ENCODE peak calls at places on chromosome 15, in ten cellular contexts. X is stomach, N is HL-60, T is K562, U is transverse colon, Q is vagina, G is upper lobe of left lung, M is SK-N-SH, D is GM12892, S is esophagus muscularis mucosa. Z is an unnamed sample.

GRCh38 chr15:77069521-77070121 is 1.3 kb downstream of the TSPAN3 start:
- DNase-seq in U (peak; percentile 69), X (peak; percentile 47), N (no peak), T (peak; percentile 14), S (no peak), G (peak; percentile 73), D (no peak), Q (no peak), M (no peak), Z (no peak)

GRCh38 chr15:92091155-92091734 is 237.7 kb downstream of the SLCO3A1 start:
- DNase-seq in Q (no peak), S (no peak), D (no peak), M (peak; percentile 47), T (peak; percentile 64), N (peak; percentile 5), X (peak; percentile 68), U (peak; percentile 57), G (peak; percentile 43), Z (no peak)

GRCh38 chr15:50940506-50940905 is 32.0 kb downstream of the AP4E1 start:
- DNase-seq in S (no peak), X (no peak), D (no peak), N (no peak), U (no peak), T (peak; percentile 9), M (no peak), Q (no peak), G (no peak), Z (no peak)

GRCh38 chr15:56411122-56411749 is 46.0 kb downstream of the TEX9 start:
- DNase-seq in X (no peak), T (no peak), G (no peak), D (no peak), U (no peak), S (no peak), N (no peak), M (no peak), Q (no peak), Z (no peak)

GRCh38 chr15:96356494-96357455 is 26.3 kb downstream of the NR2F2 start:
- DNase-seq in U (peak; percentile 83), D (peak; percentile 64), Q (no peak), X (peak; percentile 90), M (peak; percentile 86), T (peak; percentile 93), G (peak; percentile 68), N (peak; percentile 90), S (no peak), Z (peak; percentile 77)

GRCh38 chr15:92810418-92811138 is 89.5 kb upstream of the CHD2 start:
- DNase-seq in G (peak; percentile 66), D (no peak), Q (no peak), M (no peak), X (no peak), S (no peak), N (peak; percentile 62), U (peak; percentile 76), T (peak; percentile 87), Z (no peak)

GRCh38 chr15:35723120-35723707 is 177.2 kb upstream of the DPH6 start:
- DNase-seq in M (no peak), N (no peak), S (no peak), T (no peak), G (no peak), U (no peak), Q (no peak), X (no peak), D (no peak), Z (no peak)

GRCh38 chr15:65970937-65971740 is 101.8 kb downstream of the RAB11A start:
- DNase-seq in D (no peak), T (peak; percentile 24), M (no peak), G (no peak), U (no peak), X (no peak), N (no peak), S (no peak), Q (no peak), Z (no peak)

GRCh38 chr15:95495033-95495541 is 835.4 kb upstream of the NR2F2 start:
- DNase-seq in U (no peak), X (peak; percentile 35), N (no peak), S (no peak), D (no peak), Q (no peak), M (no peak), G (no peak), T (no peak), Z (no peak)

GRCh38 chr15:73029003-73029527 is 23.2 kb upstream of the NEO1 start:
- DNase-seq in U (no peak), G (no peak), N (no peak), T (no peak), D (no peak), S (no peak), M (no peak), Q (peak; percentile 20), X (no peak), Z (no peak)

GRCh38 chr15:58758141-58758540 is 8.6 kb upstream of the ADAM10 start:
- DNase-seq in M (peak; percentile 24), U (no peak), X (no peak), S (no peak), Q (no peak), N (no peak), D (no peak), T (peak; percentile 36), G (no peak), Z (no peak)

GRCh38 chr15:51738553-51738952 is 1.1 kb upstream of the LYSMD2 start:
- DNase-seq in D (no peak), S (peak; percentile 53), U (no peak), Q (no peak), M (no peak), X (no peak), T (no peak), G (no peak), N (no peak), Z (no peak)

GRCh38 chr15:31338879-31339557 is 12.4 kb downstream of the KLF13 start:
- DNase-seq in U (no peak), M (peak; percentile 64), D (no peak), Q (no peak), G (peak; percentile 81), N (peak; percentile 59), T (peak; percentile 21), X (no peak), S (no peak), Z (no peak)

GRCh38 chr15:87354661-87355410 is 901.7 kb downstream of the NTRK3 start:
- DNase-seq in D (no peak), X (no peak), T (no peak), S (no peak), U (no peak), M (no peak), N (no peak), Q (no peak), G (no peak), Z (no peak)

GRCh38 chr15:92801412-92801773 is 98.7 kb upstream of the CHD2 start:
- DNase-seq in M (no peak), S (no peak), G (peak; percentile 23), U (peak; percentile 35), X (no peak), N (no peak), D (no peak), T (no peak), Q (no peak), Z (no peak)

GRCh38 chr15:90871716-90872480 is 3.5 kb downstream of the FURIN start:
- DNase-seq in M (peak; percentile 79), N (no peak), T (peak; percentile 62), Q (no peak), G (peak; percentile 60), U (peak; percentile 33), D (peak; percentile 49), X (no peak), S (no peak), Z (no peak)
- TF ChIP-seq POLR2AphosphoS5 in M (no peak), N (no peak), T (no peak), Q (no peak), G (no peak), U (no peak), D (no peak), X (no peak), S (no peak), Z (no peak)

DNA sequence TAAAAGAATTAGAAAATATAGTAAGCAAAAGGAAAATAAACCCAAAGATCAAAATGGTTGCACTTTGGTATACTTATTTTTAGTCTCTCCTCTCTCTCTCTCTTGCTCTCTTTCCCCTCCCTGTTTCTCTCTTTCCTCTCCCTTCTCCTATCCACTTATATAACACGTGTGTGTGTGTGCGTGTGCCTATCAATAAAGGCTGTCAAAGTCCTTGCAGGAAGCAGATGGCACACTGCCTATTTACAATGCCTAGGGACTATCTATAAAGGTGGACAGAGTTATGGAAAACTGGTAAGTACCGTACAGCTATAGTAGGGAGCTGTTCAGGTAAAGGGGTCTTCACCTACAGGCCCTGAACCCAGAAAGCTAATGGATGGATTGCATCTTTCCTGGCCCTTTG is 161.6 kb downstream of the SQOR start:
- DNase-seq in D (no peak), G (no peak), X (no peak), M (no peak), Q (no peak), U (peak; percentile 23), S (no peak), N (no peak), T (no peak), Z (no peak)
- TF ChIP-seq POLR2AphosphoS5 in D (no peak), G (no peak), X (no peak), M (no peak), Q (no peak), U (no peak), S (no peak), N (no peak), T (no peak), Z (no peak)

GRCh38 chr15:90862964-90863721 is 5.2 kb upstream of the FURIN start:
- DNase-seq in S (no peak), X (no peak), M (no peak), T (no peak), Q (no peak), U (no peak), D (no peak), N (peak; percentile 94), G (peak; percentile 88), Z (no peak)
- TF ChIP-seq POLR2AphosphoS5 in S (no peak), X (no peak), M (no peak), T (no peak), Q (no peak), U (no peak), D (no peak), N (no peak), G (no peak), Z (no peak)

GRCh38 chr15:45705510-45706473 is 71.0 kb downstream of the SQOR start:
- DNase-seq in M (peak; percentile 82), X (peak; percentile 80), Q (no peak), D (peak; percentile 40), G (peak; percentile 83), S (peak; percentile 95), N (peak; percentile 74), T (peak; percentile 84), U (peak; percentile 83), Z (peak; percentile 45)

GRCh38 chr15:45702041-45702440 is 67.2 kb downstream of the SQOR start:
- DNase-seq in U (no peak), N (no peak), M (no peak), D (no peak), X (peak; percentile 43), T (no peak), Q (no peak), G (no peak), S (no peak), Z (no peak)

GRCh38 chr15:45701108-45701507 is 66.3 kb downstream of the SQOR start:
- DNase-seq in U (no peak), N (no peak), M (no peak), G (no peak), Q (no peak), X (no peak), T (no peak), S (no peak), D (no peak), Z (no peak)

GRCh38 chr15:45703670-45704328 is 69.0 kb downstream of the SQOR start:
- DNase-seq in D (no peak), T (no peak), X (no peak), U (no peak), Q (no peak), M (no peak), S (no peak), N (no peak), G (no peak), Z (no peak)

GRCh38 chr15:45704329-45705249 is 69.8 kb downstream of the SQOR start:
- DNase-seq in T (no peak), M (peak; percentile 52), S (no peak), X (no peak), Q (no peak), U (peak; percentile 18), G (peak; percentile 23), D (peak; percentile 19), N (no peak), Z (no peak)
- TF ChIP-seq POLR2AphosphoS5 in T (no peak), M (no peak), S (no peak), X (no peak), Q (no peak), U (no peak), G (no peak), D (no peak), N (no peak), Z (no peak)